ENCODE peak calls at places on chromosome 15, in nine cellular contexts. P is neural progenitor cell, D is endodermal cell, I is colonic mucosa, O is Peyer's patch, W is ovary, N is aorta, T is thoracic aorta, E is SJCRH30. X is an unnamed sample.

GRCh38 chr15:69469467-69470191 is 17.0 kb downstream of the RPLP1 start:
- DNase-seq in O (no peak), I (no peak), W (no peak), N (no peak), T (no peak), P (no peak), D (peak; percentile 26), E (no peak), X (no peak)

GRCh38 chr15:42939841-42940240 is 19.3 kb upstream of the TTBK2 start:
- DNase-seq in D (no peak), I (no peak), N (no peak), T (no peak), O (no peak), W (no peak), P (no peak), E (no peak), X (no peak)

GRCh38 chr15:39591141-39591895 is 10.4 kb downstream of the THBS1 start:
- DNase-seq in N (no peak), T (no peak), D (no peak), W (no peak), E (no peak), O (no peak), P (no peak), I (no peak), X (no peak)

GRCh38 chr15:44812029-44812517 is 75.7 kb downstream of the TRIM69 start:
- DNase-seq in I (peak; percentile 95), W (no peak), D (no peak), T (no peak), E (no peak), O (peak; percentile 87), P (no peak), N (no peak), X (no peak)

GRCh38 chr15:82051664-82052063 is 5.8 kb upstream of the MEX3B start:
- DNase-seq in N (no peak), E (no peak), P (no peak), I (no peak), W (no peak), D (no peak), T (no peak), O (no peak), X (no peak)

GRCh38 chr15:90001062-90001682 is at the start of gene ZNF710:
- DNase-seq in I (no peak), W (peak; percentile 68), O (peak; percentile 64), E (peak; percentile 56), N (peak; percentile 83), P (peak; percentile 73), D (peak; percentile 84), T (no peak), X (peak; percentile 8)

GRCh38 chr15:58568157-58568571 is 136.4 kb downstream of the LIPC start:
- DNase-seq in P (no peak), I (peak; percentile 74), D (no peak), W (no peak), E (peak; percentile 23), N (no peak), T (no peak), O (no peak), X (no peak)

GRCh38 chr15:41919201-41919820 is 25.5 kb upstream of the SPTBN5 start:
- DNase-seq in E (peak; percentile 45), W (no peak), D (no peak), N (peak; percentile 77), T (no peak), O (no peak), P (no peak), I (no peak), X (no peak)

GRCh38 chr15:56798639-56799038 is 65.3 kb upstream of the ZNF280D start:
- DNase-seq in T (no peak), D (no peak), I (no peak), O (no peak), N (no peak), P (no peak), W (no peak), E (no peak), X (no peak)

GRCh38 chr15:37359495-37360290 is 259.3 kb upstream of the MEIS2 start:
- DNase-seq in D (no peak), E (no peak), N (no peak), T (no peak), P (no peak), W (no peak), O (no peak), I (no peak), X (no peak)

GRCh38 chr15:37362414-37362813 is 262.1 kb upstream of the MEIS2 start:
- DNase-seq in E (no peak), I (no peak), D (no peak), O (no peak), W (no peak), N (no peak), P (no peak), T (no peak), X (no peak)

GRCh38 chr15:37361621-37362020 is 261.3 kb upstream of the MEIS2 start:
- DNase-seq in D (no peak), T (no peak), W (no peak), I (no peak), E (no peak), O (no peak), N (no peak), P (no peak), X (no peak)

DNA sequence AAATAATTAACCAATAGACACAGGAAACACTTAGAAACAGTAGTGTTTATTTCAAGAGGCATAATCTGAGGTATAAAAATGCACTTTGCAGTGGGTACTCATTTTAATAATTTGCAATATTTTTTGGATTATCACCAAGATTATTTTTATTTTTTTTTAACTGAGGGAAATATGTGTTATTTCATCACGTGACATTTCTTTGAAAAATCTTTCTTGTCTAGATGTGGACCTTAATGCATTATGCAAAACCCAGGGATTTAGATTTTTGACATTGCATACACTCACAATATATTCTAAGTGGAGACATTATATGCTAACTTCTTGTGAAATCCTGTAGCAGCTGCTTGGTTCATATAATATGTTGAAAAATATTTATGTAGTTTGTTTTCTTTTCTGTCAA is 260.4 kb upstream of the MEIS2 start:
- DNase-seq in E (no peak), D (no peak), I (no peak), O (no peak), P (no peak), T (no peak), N (no peak), W (no peak), X (no peak)
- H3K4me1 ChIP-seq in E (no peaks in the 10 kb centered on the region), D (no peaks in the 10 kb centered on the region), I (no peaks in the 10 kb centered on the region), O (no peaks in the 10 kb centered on the region), P (peaks cover 19% of the 10 kb centered on the region), T (no peaks in the 10 kb centered on the region), N (no peaks in the 10 kb centered on the region), W (no peaks in the 10 kb centered on the region), X (no peaks in the 10 kb centered on the region)

GRCh38 chr15:65824941-65825544 is 33.0 kb upstream of the DENND4A start:
- DNase-seq in T (no peak), N (no peak), O (no peak), E (no peak), W (peak; percentile 53), P (no peak), D (no peak), I (no peak), X (no peak)

GRCh38 chr15:65821070-65821469 is 29.0 kb upstream of the DENND4A start:
- DNase-seq in O (no peak), D (no peak), T (no peak), P (no peak), N (no peak), I (no peak), W (no peak), E (no peak), X (no peak)

GRCh38 chr15:65828566-65828965 is 36.5 kb upstream of the DENND4A start:
- DNase-seq in D (no peak), T (no peak), E (no peak), W (no peak), P (no peak), O (no peak), I (no peak), N (no peak), X (peak; percentile 33)

GRCh38 chr15:65827065-65827464 is 35.0 kb upstream of the DENND4A start:
- DNase-seq in E (no peak), O (no peak), N (no peak), T (no peak), W (no peak), I (peak; percentile 15), P (peak; percentile 4), D (no peak), X (no peak)

DNA sequence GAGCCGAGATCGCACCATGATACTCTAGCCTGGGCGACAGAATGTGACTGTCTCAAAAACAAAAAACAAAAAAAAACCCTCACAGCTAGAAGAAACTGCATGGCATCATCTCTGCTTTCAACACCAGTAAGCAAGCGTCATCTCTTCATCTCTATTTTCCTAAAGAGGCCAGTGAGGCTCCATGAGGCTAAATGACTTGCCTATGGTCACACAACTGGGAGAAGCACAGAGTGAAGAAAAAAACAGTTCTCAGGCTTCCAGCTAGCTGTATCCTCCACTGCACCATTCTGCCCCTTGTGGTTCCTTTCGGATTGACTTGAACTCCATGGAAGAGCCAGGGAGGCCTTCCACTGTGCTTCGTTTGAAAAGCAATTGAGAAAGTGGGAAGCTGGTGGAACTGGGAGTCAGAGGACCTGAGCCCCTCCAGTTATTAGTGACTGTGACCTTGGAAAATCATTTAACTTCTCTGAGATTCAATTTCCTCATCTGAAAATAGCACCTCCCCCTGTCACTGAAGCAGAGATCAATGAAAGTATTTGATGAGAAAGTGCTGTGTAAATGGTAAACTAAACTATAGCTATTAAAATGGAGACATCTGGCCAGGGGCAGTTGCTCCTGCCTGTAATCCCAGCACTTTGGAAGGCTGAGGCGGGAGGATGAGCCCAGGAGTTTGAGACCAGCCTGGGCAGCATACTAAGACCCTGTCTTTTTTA is 32.1 kb upstream of the DENND4A start:
- DNase-seq in I (peak; percentile 67), N (no peak), P (peak; percentile 67), O (no peak), T (no peak), D (peak; percentile 90), E (peak; percentile 60), W (peak; percentile 34), X (no peak)
- H3K4me3 ChIP-seq in I (no peak overlapping the region), N (no peak overlapping the region), P (no peak overlapping the region), O (no peak overlapping the region), T (no peak overlapping the region), D (no peak overlapping the region), E (no peak overlapping the region), W (no peak overlapping the region), X (no peak overlapping the region)

GRCh38 chr15:66394912-66395311 is 8.2 kb downstream of the MAP2K1 start:
- DNase-seq in T (no peak), W (no peak), D (no peak), P (no peak), I (no peak), O (no peak), N (no peak), E (no peak), X (no peak)
- H3K4me1 ChIP-seq in T (peaks cover 4% of the 10 kb centered on the region), W (no peaks in the 10 kb centered on the region), D (no peaks in the 10 kb centered on the region), P (no peaks in the 10 kb centered on the region), I (no peaks in the 10 kb centered on the region), O (no peaks in the 10 kb centered on the region), N (no peaks in the 10 kb centered on the region), E (no peaks in the 10 kb centered on the region), X (peaks cover 59% of the 10 kb centered on the region)

DNA sequence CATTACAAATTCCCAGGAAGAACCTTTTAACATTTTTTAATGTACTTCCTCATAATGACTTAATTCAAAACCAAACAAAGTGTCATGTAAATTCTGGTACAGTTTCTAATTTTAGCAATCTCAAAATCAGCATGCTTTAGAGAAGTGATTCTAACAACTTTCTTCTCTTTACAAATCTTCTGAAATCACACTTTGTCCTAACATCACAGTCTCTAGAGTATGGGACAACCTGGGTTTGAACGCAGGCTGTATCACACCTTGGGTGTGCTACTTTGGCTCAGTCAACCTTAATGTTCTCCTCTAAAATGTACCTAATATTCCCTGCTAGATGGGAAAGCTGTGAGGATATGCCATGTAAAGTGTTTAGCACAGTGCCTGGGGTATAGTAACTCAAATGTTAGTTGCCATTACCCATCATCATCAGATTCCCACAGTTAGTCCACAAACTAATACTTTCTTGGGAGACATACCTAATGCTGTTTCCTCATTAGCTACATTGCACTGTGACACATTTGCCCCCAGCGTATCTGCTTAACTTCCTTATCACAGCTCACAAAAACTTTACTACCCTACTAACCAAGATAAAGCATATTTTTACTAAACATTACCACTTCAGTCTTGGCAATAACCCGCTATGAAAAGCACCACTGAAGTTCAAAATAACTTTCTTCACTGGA is 3.1 kb downstream of the TSPAN3 start:
- DNase-seq in N (no peak), P (no peak), W (no peak), E (no peak), I (peak; percentile 46), O (no peak), T (no peak), D (no peak), X (no peak)
- H3K4me3 ChIP-seq in N (no peak overlapping the region), P (no peak overlapping the region), W (no peak overlapping the region), E (no peak overlapping the region), I (peak overlapping the region; percentile 2), O (peak overlapping the region; percentile 99), T (no peak overlapping the region), D (peak overlapping the region; percentile 21), X (no peak overlapping the region)